ENCODE peak calls at places on chromosomes 11 and 22, in six cellular contexts. One of them, this sample, is unnamed.

GRCh38 chr22:22883090-22883727 is 4.4 kb upstream of the IGLL5 start:
- DNase-seq in renal cortical epithelial cell: no peak
- DNase-seq in stimulated activated CD8-positive, alpha-beta memory T cell treated with anti-CD3 and anti-CD28 coated beads, Interleukin-7, amount 100 ng/mL, for 4 hours: no peak
- DNase-seq in left lobe of liver: peak; percentile 32
- DNase-seq in GM19239: no peak
- DNase-seq in islet precursor cell: peak; percentile 22
- DNase-seq in this sample: no peak

GRCh38 chr11:120121914-120122473 is 15.9 kb downstream of the TRIM29 start:
- DNase-seq in renal cortical epithelial cell: peak; percentile 59
- DNase-seq in stimulated activated CD8-positive, alpha-beta memory T cell treated with anti-CD3 and anti-CD28 coated beads, Interleukin-7, amount 100 ng/mL, for 4 hours: no peak
- DNase-seq in left lobe of liver: no peak
- DNase-seq in GM19239: no peak
- DNase-seq in islet precursor cell: peak; percentile 77
- DNase-seq in this sample: no peak

GRCh38 chr11:12200359-12201015 is 90.1 kb downstream of the MICAL2 start:
- DNase-seq in renal cortical epithelial cell: no peak
- DNase-seq in stimulated activated CD8-positive, alpha-beta memory T cell treated with anti-CD3 and anti-CD28 coated beads, Interleukin-7, amount 100 ng/mL, for 4 hours: no peak
- DNase-seq in left lobe of liver: no peak
- DNase-seq in GM19239: no peak
- DNase-seq in islet precursor cell: no peak
- DNase-seq in this sample: no peak

GRCh38 chr22:40651563-40652501 is 15.3 kb upstream of the MRTFA start:
- DNase-seq in renal cortical epithelial cell: peak; percentile 98
- DNase-seq in stimulated activated CD8-positive, alpha-beta memory T cell treated with anti-CD3 and anti-CD28 coated beads, Interleukin-7, amount 100 ng/mL, for 4 hours: peak; percentile 78
- DNase-seq in left lobe of liver: peak; percentile 84
- DNase-seq in GM19239: peak; percentile 40
- DNase-seq in islet precursor cell: peak; percentile 99
- DNase-seq in this sample: peak; percentile 46

GRCh38 chr22:40588726-40589125 is 47.8 kb downstream of the MRTFA start:
- DNase-seq in renal cortical epithelial cell: peak; percentile 78
- DNase-seq in stimulated activated CD8-positive, alpha-beta memory T cell treated with anti-CD3 and anti-CD28 coated beads, Interleukin-7, amount 100 ng/mL, for 4 hours: no peak
- DNase-seq in left lobe of liver: no peak
- DNase-seq in GM19239: no peak
- DNase-seq in islet precursor cell: peak; percentile 70
- DNase-seq in this sample: no peak

GRCh38 chr11:71327156-71328085 is 75.0 kb upstream of the SHANK2 start:
- DNase-seq in renal cortical epithelial cell: no peak
- DNase-seq in stimulated activated CD8-positive, alpha-beta memory T cell treated with anti-CD3 and anti-CD28 coated beads, Interleukin-7, amount 100 ng/mL, for 4 hours: no peak
- DNase-seq in left lobe of liver: no peak
- DNase-seq in GM19239: no peak
- DNase-seq in islet precursor cell: peak; percentile 46
- DNase-seq in this sample: no peak

GRCh38 chr11:10017050-10017449 is 277.0 kb downstream of the SBF2 start:
- DNase-seq in renal cortical epithelial cell: no peak
- DNase-seq in stimulated activated CD8-positive, alpha-beta memory T cell treated with anti-CD3 and anti-CD28 coated beads, Interleukin-7, amount 100 ng/mL, for 4 hours: no peak
- DNase-seq in left lobe of liver: no peak
- DNase-seq in GM19239: no peak
- DNase-seq in islet precursor cell: no peak
- DNase-seq in this sample: no peak

GRCh38 chr11:111977141-111978027 is 40.2 kb downstream of the DIXDC1 start:
- DNase-seq in renal cortical epithelial cell: no peak
- DNase-seq in stimulated activated CD8-positive, alpha-beta memory T cell treated with anti-CD3 and anti-CD28 coated beads, Interleukin-7, amount 100 ng/mL, for 4 hours: no peak
- DNase-seq in left lobe of liver: peak; percentile 68
- DNase-seq in GM19239: peak; percentile 28
- DNase-seq in islet precursor cell: peak; percentile 82
- DNase-seq in this sample: peak; percentile 76

GRCh38 chr11:11533751-11534150 is 88.1 kb downstream of the GALNT18 start:
- DNase-seq in renal cortical epithelial cell: no peak
- DNase-seq in stimulated activated CD8-positive, alpha-beta memory T cell treated with anti-CD3 and anti-CD28 coated beads, Interleukin-7, amount 100 ng/mL, for 4 hours: no peak
- DNase-seq in left lobe of liver: no peak
- DNase-seq in GM19239: no peak
- DNase-seq in islet precursor cell: no peak
- DNase-seq in this sample: no peak

GRCh38 chr11:19472679-19473078 is 231.9 kb upstream of the E2F8 start:
- DNase-seq in renal cortical epithelial cell: peak; percentile 31
- DNase-seq in stimulated activated CD8-positive, alpha-beta memory T cell treated with anti-CD3 and anti-CD28 coated beads, Interleukin-7, amount 100 ng/mL, for 4 hours: no peak
- DNase-seq in left lobe of liver: no peak
- DNase-seq in GM19239: no peak
- DNase-seq in islet precursor cell: no peak
- DNase-seq in this sample: no peak

GRCh38 chr22:40153186-40153585 is 24.5 kb upstream of the TNRC6B start:
- DNase-seq in renal cortical epithelial cell: no peak
- DNase-seq in stimulated activated CD8-positive, alpha-beta memory T cell treated with anti-CD3 and anti-CD28 coated beads, Interleukin-7, amount 100 ng/mL, for 4 hours: no peak
- DNase-seq in left lobe of liver: no peak
- DNase-seq in GM19239: no peak
- DNase-seq in islet precursor cell: peak; percentile 63
- DNase-seq in this sample: peak; percentile 8

GRCh38 chr22:21641417-21641794 is 696 bp upstream of the SDF2L1 start:
- DNase-seq in renal cortical epithelial cell: peak; percentile 57
- DNase-seq in stimulated activated CD8-positive, alpha-beta memory T cell treated with anti-CD3 and anti-CD28 coated beads, Interleukin-7, amount 100 ng/mL, for 4 hours: no peak
- DNase-seq in left lobe of liver: peak; percentile 61
- DNase-seq in GM19239: no peak
- DNase-seq in islet precursor cell: peak; percentile 82
- DNase-seq in this sample: peak; percentile 51

GRCh38 chr11:71101606-71102005 is 150.8 kb downstream of the SHANK2 start:
- DNase-seq in renal cortical epithelial cell: no peak
- DNase-seq in stimulated activated CD8-positive, alpha-beta memory T cell treated with anti-CD3 and anti-CD28 coated beads, Interleukin-7, amount 100 ng/mL, for 4 hours: no peak
- DNase-seq in left lobe of liver: no peak
- DNase-seq in GM19239: no peak
- DNase-seq in islet precursor cell: no peak
- DNase-seq in this sample: no peak

GRCh38 chr22:19596680-19597398 is 72.6 kb upstream of the CLDN5 start:
- DNase-seq in renal cortical epithelial cell: no peak
- DNase-seq in stimulated activated CD8-positive, alpha-beta memory T cell treated with anti-CD3 and anti-CD28 coated beads, Interleukin-7, amount 100 ng/mL, for 4 hours: no peak
- DNase-seq in left lobe of liver: no peak
- DNase-seq in GM19239: no peak
- DNase-seq in islet precursor cell: no peak
- DNase-seq in this sample: no peak

GRCh38 chr11:96188625-96189006 is 154.4 kb downstream of the MAML2 start:
- DNase-seq in renal cortical epithelial cell: peak; percentile 42
- DNase-seq in stimulated activated CD8-positive, alpha-beta memory T cell treated with anti-CD3 and anti-CD28 coated beads, Interleukin-7, amount 100 ng/mL, for 4 hours: peak; percentile 19
- DNase-seq in left lobe of liver: no peak
- DNase-seq in GM19239: no peak
- DNase-seq in islet precursor cell: no peak
- DNase-seq in this sample: no peak

GRCh38 chr11:5625281-5625680 is 480 bp downstream of the TRIM34 start:
- DNase-seq in renal cortical epithelial cell: no peak
- DNase-seq in stimulated activated CD8-positive, alpha-beta memory T cell treated with anti-CD3 and anti-CD28 coated beads, Interleukin-7, amount 100 ng/mL, for 4 hours: no peak
- DNase-seq in left lobe of liver: no peak
- DNase-seq in GM19239: no peak
- DNase-seq in islet precursor cell: no peak
- DNase-seq in this sample: no peak

GRCh38 chr11:102596578-102596977 is 28.6 kb downstream of the MMP20 start:
- DNase-seq in renal cortical epithelial cell: no peak
- DNase-seq in stimulated activated CD8-positive, alpha-beta memory T cell treated with anti-CD3 and anti-CD28 coated beads, Interleukin-7, amount 100 ng/mL, for 4 hours: no peak
- DNase-seq in left lobe of liver: no peak
- DNase-seq in GM19239: no peak
- DNase-seq in islet precursor cell: no peak
- DNase-seq in this sample: no peak

GRCh38 chr11:46315033-46315738 is 32.1 kb upstream of the DGKZ start:
- DNase-seq in renal cortical epithelial cell: peak; percentile 54
- DNase-seq in stimulated activated CD8-positive, alpha-beta memory T cell treated with anti-CD3 and anti-CD28 coated beads, Interleukin-7, amount 100 ng/mL, for 4 hours: peak; percentile 41
- DNase-seq in left lobe of liver: no peak
- DNase-seq in GM19239: peak; percentile 74
- DNase-seq in islet precursor cell: peak; percentile 94
- DNase-seq in this sample: peak; percentile 84

GRCh38 chr11:72741429-72741833 is 10.8 kb downstream of the ARAP1 start:
- DNase-seq in renal cortical epithelial cell: no peak
- DNase-seq in stimulated activated CD8-positive, alpha-beta memory T cell treated with anti-CD3 and anti-CD28 coated beads, Interleukin-7, amount 100 ng/mL, for 4 hours: peak; percentile 32
- DNase-seq in left lobe of liver: no peak
- DNase-seq in GM19239: no peak
- DNase-seq in islet precursor cell: peak; percentile 99
- DNase-seq in this sample: peak; percentile 62

GRCh38 chr11:122097419-122098001 is 18.5 kb downstream of the BLID start:
- DNase-seq in renal cortical epithelial cell: no peak
- DNase-seq in stimulated activated CD8-positive, alpha-beta memory T cell treated with anti-CD3 and anti-CD28 coated beads, Interleukin-7, amount 100 ng/mL, for 4 hours: no peak
- DNase-seq in left lobe of liver: no peak
- DNase-seq in GM19239: no peak
- DNase-seq in islet precursor cell: peak; percentile 76
- DNase-seq in this sample: no peak

GRCh38 chr11:119319702-119320592 is 3.0 kb upstream of the MCAM start:
- DNase-seq in renal cortical epithelial cell: no peak
- DNase-seq in stimulated activated CD8-positive, alpha-beta memory T cell treated with anti-CD3 and anti-CD28 coated beads, Interleukin-7, amount 100 ng/mL, for 4 hours: no peak
- DNase-seq in left lobe of liver: no peak
- DNase-seq in GM19239: no peak
- DNase-seq in islet precursor cell: peak; percentile 56
- DNase-seq in this sample: peak; percentile 70

GRCh38 chr11:68414457-68415221 is 45.9 kb upstream of the PPP6R3 start:
- DNase-seq in renal cortical epithelial cell: no peak
- DNase-seq in stimulated activated CD8-positive, alpha-beta memory T cell treated with anti-CD3 and anti-CD28 coated beads, Interleukin-7, amount 100 ng/mL, for 4 hours: no peak
- DNase-seq in left lobe of liver: no peak
- DNase-seq in GM19239: no peak
- DNase-seq in islet precursor cell: no peak
- DNase-seq in this sample: no peak

GRCh38 chr11:19191530-19192169 is 10.1 kb downstream of the CSRP3 start:
- DNase-seq in renal cortical epithelial cell: no peak
- DNase-seq in stimulated activated CD8-positive, alpha-beta memory T cell treated with anti-CD3 and anti-CD28 coated beads, Interleukin-7, amount 100 ng/mL, for 4 hours: no peak
- DNase-seq in left lobe of liver: peak; percentile 85
- DNase-seq in GM19239: no peak
- DNase-seq in islet precursor cell: no peak
- DNase-seq in this sample: no peak

GRCh38 chr11:72240461-72241289 is 3.3 kb downstream of the PHOX2A start:
- DNase-seq in renal cortical epithelial cell: no peak
- DNase-seq in stimulated activated CD8-positive, alpha-beta memory T cell treated with anti-CD3 and anti-CD28 coated beads, Interleukin-7, amount 100 ng/mL, for 4 hours: no peak
- DNase-seq in left lobe of liver: no peak
- DNase-seq in GM19239: no peak
- DNase-seq in islet precursor cell: peak; percentile 65
- DNase-seq in this sample: peak; percentile 19

GRCh38 chr11:86335131-86335768 is 33.2 kb downstream of the HIKESHI start:
- DNase-seq in renal cortical epithelial cell: no peak
- DNase-seq in stimulated activated CD8-positive, alpha-beta memory T cell treated with anti-CD3 and anti-CD28 coated beads, Interleukin-7, amount 100 ng/mL, for 4 hours: no peak
- DNase-seq in left lobe of liver: no peak
- DNase-seq in GM19239: no peak
- DNase-seq in islet precursor cell: peak; percentile 75
- DNase-seq in this sample: no peak

GRCh38 chr22:41822289-41823057 is 10.4 kb upstream of the SREBF2 start:
- DNase-seq in renal cortical epithelial cell: peak; percentile 89
- DNase-seq in stimulated activated CD8-positive, alpha-beta memory T cell treated with anti-CD3 and anti-CD28 coated beads, Interleukin-7, amount 100 ng/mL, for 4 hours: peak; percentile 38
- DNase-seq in left lobe of liver: no peak
- DNase-seq in GM19239: peak; percentile 30
- DNase-seq in islet precursor cell: no peak
- DNase-seq in this sample: no peak

This sample was measured in nephron progenitor cell.